ENCODE peak calls at places on chromosomes 5 and 9, in nine cellular contexts. F, J, Y, X, K, R, P, S and L are unnamed samples.

GRCh38 chr5:132274050-132274869 is 16.8 kb downstream of the PDLIM4 start:
- DNase-seq in F (no peak), J (no peak), P (no peak), S (peak), Y (no peak), K (no peak), R (no peak), X (no peak), L (no peak)

GRCh38 chr9:70420267-70421019 is 6.0 kb upstream of the KLF9 start:
- DNase-seq in K (no peak), Y (peak), R (no peak), S (peak), J (peak), P (peak), X (peak), F (no peak), L (peak)

GRCh38 chr5:176609724-176610429 is at the start of gene GPRIN1:
- DNase-seq in X (peak), Y (peak), K (no peak), J (peak), R (no peak), F (no peak), P (no peak), S (peak), L (peak)

GRCh38 chr5:143592648-143593047 is 189.2 kb upstream of the NR3C1 start:
- DNase-seq in P (no peak), K (no peak), J (no peak), R (no peak), X (no peak), F (no peak), S (no peak), Y (no peak), L (peak)

GRCh38 chr5:108924457-108924961 is 176.8 kb downstream of the FER start:
- DNase-seq in X (peak), S (no peak), F (no peak), R (no peak), P (no peak), Y (peak), J (no peak), K (no peak), L (no peak)

GRCh38 chr5:6717687-6718086 is 4.5 kb downstream of the TENT4A start:
- DNase-seq in X (no peak), R (no peak), F (no peak), J (no peak), P (no peak), Y (no peak), S (no peak), K (no peak), L (no peak)

GRCh38 chr9:133568186-133568585 is 33.7 kb downstream of the ADAMTSL2 start:
- DNase-seq in F (no peak), J (no peak), P (no peak), S (no peak), Y (no peak), R (no peak), X (no peak), K (no peak), L (no peak)

GRCh38 chr9:20985851-20986600 is 45.4 kb downstream of the HACD4 start:
- DNase-seq in S (no peak), X (no peak), F (no peak), R (no peak), Y (no peak), K (no peak), P (no peak), J (no peak), L (peak)

GRCh38 chr9:107214915-107215314 is 68.2 kb upstream of the RAD23B start:
- DNase-seq in P (no peak), F (no peak), J (no peak), K (no peak), Y (no peak), X (no peak), S (no peak), R (no peak), L (no peak)

GRCh38 chr5:148343049-148343413 is 7.7 kb downstream of the SPINK9 start:
- DNase-seq in F (no peak), J (no peak), R (no peak), K (no peak), Y (peak), X (no peak), P (no peak), S (peak), L (peak)

GRCh38 chr5:73201547-73202513 is 28.8 kb downstream of the TMEM174 start:
- DNase-seq in S (peak), Y (peak), F (peak), X (peak), P (peak), J (peak), R (peak), K (no peak), L (peak)

GRCh38 chr9:91170951-91171350 is 190.8 kb downstream of the AUH start:
- DNase-seq in F (no peak), R (no peak), J (no peak), P (no peak), K (no peak), S (no peak), X (no peak), Y (no peak), L (no peak)

GRCh38 chr9:113620016-113620376 is 156.5 kb downstream of the RGS3 start:
- DNase-seq in R (no peak), K (no peak), Y (no peak), X (no peak), J (no peak), S (no peak), P (peak), F (no peak), L (no peak)

GRCh38 chr5:31477516-31477915 is 54.4 kb downstream of the DROSHA start:
- DNase-seq in P (no peak), S (no peak), Y (no peak), F (no peak), X (no peak), K (no peak), R (no peak), J (no peak), L (peak)

GRCh38 chr5:170552486-170553122 is 48.8 kb downstream of the KCNIP1 start:
- DNase-seq in R (peak), K (no peak), P (peak), J (peak), F (no peak), Y (peak), X (no peak), S (peak), L (peak)

GRCh38 chr5:71836547-71837112 is 117.6 kb downstream of the CARTPT start:
- DNase-seq in R (no peak), S (no peak), P (no peak), Y (no peak), F (no peak), K (peak), J (no peak), X (no peak), L (peak)

GRCh38 chr9:21709464-21710058 is 92.9 kb upstream of the MTAP start:
- DNase-seq in P (no peak), X (peak), R (no peak), Y (peak), K (no peak), J (no peak), S (peak), F (peak), L (peak)

GRCh38 chr5:147481376-147481775 is 28.5 kb downstream of the DPYSL3 start:
- DNase-seq in J (no peak), K (peak), X (no peak), S (no peak), F (no peak), P (no peak), Y (no peak), R (peak), L (peak)

DNA sequence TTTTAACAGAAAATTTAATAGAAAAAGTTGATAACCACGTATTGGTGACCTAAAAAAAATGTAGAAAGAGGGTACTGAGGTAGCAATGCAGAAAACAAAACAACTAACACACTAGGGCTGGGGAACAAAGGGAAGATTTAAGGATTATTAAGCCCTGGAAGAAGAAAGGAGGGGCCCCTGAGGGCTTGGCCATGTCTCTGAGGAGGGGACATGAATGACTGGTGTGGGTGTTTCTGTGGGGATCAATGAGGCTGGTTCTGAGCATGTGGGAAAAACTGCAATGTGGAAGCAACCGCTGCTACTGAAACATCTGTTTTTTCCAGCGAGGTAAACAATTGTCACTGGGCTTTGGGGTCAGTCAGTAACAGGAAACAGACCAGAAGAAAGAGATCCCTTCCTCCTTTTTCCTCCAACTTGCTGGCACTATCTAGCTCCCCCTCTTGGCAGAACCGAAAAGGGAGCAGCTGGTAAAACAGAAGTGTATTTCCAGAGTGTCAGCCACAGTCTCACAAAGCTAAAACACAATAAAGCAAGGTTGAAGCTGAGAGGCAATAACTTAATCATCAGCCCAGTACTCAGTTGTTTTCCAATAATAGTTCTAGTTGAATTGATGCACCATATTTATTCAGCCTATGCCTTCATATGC is 48.3 kb downstream of the ATPSCKMT start:
- DNase-seq in X (no peak), S (no peak), Y (peak), K (no peak), J (no peak), F (no peak), R (no peak), P (no peak), L (peak)
- TF ChIP-seq CTCF in X (peak), S (peak), Y (peak), K (peak), J (peak), F (peak), R (peak), P (peak), L (peak)

DNA sequence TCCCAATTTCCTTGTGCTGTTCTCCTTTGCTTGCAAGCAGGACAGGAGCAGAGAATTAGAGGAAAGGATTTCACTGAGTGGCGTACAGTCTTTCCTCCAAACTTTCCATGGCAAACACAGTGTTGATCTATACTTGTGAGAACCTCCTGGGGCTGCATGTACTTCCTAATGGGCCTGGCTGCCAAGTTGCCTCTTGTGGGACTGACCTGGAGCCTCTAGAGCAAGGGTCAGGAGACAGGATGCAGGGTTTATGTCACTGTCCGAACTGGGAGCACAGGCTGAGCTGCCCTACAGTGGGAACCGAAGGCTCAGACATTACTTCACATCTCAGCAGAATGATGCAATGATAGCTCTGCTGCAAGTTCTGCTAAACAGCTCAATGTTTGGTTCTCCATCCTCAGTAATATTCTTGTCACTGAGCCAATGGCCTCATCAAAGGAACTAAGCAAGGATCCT is 102.3 kb downstream of the ENC1 start:
- DNase-seq in X (peak), Y (no peak), P (no peak), J (peak), R (peak), K (peak), F (no peak), S (peak), L (peak)
- H3K4me3 ChIP-seq in X (peak), Y (no peak), P (no peak), J (no peak), R (no peak), K (no peak), F (no peak), S (no peak), L (no peak)

GRCh38 chr5:131263648-131264452 is at the start of gene CDC42SE2:
- DNase-seq in F (no peak), S (peak), P (peak), R (peak), J (peak), Y (peak), K (peak), X (peak), L (peak)

GRCh38 chr5:131262953-131263541 is 806 bp upstream of the CDC42SE2 start:
- DNase-seq in F (no peak), R (no peak), P (no peak), X (no peak), S (no peak), Y (peak), K (no peak), J (no peak), L (no peak)

GRCh38 chr5:131264453-131265200 is 774 bp downstream of the CDC42SE2 start:
- DNase-seq in R (no peak), Y (peak), J (peak), P (peak), X (no peak), K (no peak), S (peak), F (no peak), L (no peak)

GRCh38 chr5:131268758-131269370 is 5.0 kb downstream of the CDC42SE2 start:
- DNase-seq in R (no peak), X (no peak), Y (no peak), K (no peak), P (no peak), F (no peak), S (no peak), J (no peak), L (no peak)

DNA sequence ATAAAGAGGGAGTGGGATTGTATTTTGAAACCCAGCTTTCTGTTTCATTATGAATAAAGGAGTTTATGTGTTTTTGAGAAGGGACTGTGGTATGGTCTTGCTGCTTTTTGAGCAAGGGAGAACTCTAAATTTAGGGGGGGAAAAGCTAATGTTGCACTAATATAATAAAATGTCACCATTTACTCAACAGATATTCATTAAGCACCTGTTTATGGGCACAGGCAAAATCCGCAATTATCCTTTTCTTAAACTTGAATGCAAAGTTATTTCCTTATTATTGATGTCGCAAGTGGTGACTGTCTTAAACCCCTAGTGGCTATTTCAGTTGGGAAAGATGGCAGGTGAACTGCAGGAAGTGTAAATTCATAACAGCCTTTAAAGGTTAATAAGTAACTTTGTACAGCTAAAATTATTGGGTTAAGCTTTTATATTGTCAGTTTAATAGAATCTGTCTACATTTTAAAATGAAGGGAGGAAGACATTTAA is 1.5 kb downstream of the CDC42SE2 start:
- DNase-seq in Y (peak), S (no peak), F (peak), P (no peak), X (peak), K (no peak), R (no peak), J (no peak), L (peak)
- TF ChIP-seq CTCF in Y (no peak), S (peak), F (peak), P (peak), X (peak), K (peak), R (peak), J (peak), L (peak)

DNA sequence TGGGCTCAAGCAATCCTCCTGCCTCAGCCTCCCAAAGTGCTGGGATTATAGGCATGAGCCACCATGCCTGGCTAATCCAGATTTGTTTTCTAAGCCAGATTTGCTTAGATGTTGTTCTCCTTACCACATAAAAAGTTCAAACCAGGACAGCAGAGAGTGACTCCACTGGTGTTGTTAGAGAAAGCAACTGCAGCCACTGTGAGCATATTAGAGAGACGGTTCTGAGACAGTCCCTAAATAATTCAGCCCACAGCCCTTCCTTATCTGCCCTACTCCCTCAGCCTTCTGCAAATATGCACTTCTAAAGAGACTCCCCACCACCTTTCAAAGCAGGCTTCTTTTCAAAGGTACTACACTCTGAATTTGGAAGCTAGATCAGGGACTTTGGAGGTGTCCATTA is 96.1 kb downstream of the DRD1 start:
- DNase-seq in Y (no peak), P (no peak), S (no peak), R (no peak), J (no peak), X (no peak), K (no peak), F (no peak), L (no peak)
- H3K4me3 ChIP-seq in Y (no peak), P (no peak), S (no peak), R (no peak), J (no peak), X (no peak), K (no peak), F (no peak), L (no peak)

DNA sequence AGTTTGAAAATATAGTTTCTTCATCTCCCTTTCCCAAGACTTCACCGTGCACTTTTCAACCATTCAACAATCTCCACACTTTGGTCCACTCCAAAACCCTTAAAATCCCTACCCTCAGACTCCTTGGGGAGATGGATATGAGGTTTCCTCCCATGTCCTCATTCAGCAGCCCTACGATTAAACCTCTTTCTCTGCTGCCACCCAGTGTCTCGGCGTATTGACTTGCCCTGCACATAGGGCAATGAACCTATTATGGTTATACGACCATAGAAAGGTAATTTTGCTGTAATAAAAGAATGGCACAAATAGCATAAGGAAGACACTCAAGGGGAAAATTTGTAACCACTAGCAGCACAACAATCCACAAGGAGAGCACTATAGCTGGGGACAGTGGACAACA is 803.5 kb downstream of the TLE1 start:
- DNase-seq in X (no peak), Y (peak), J (no peak), S (no peak), P (no peak), R (no peak), F (no peak), K (no peak), L (peak)
- TF ChIP-seq CTCF in X (peak), Y (peak), J (no peak), S (no peak), P (peak), R (no peak), F (peak), K (peak), L (peak)

DNA sequence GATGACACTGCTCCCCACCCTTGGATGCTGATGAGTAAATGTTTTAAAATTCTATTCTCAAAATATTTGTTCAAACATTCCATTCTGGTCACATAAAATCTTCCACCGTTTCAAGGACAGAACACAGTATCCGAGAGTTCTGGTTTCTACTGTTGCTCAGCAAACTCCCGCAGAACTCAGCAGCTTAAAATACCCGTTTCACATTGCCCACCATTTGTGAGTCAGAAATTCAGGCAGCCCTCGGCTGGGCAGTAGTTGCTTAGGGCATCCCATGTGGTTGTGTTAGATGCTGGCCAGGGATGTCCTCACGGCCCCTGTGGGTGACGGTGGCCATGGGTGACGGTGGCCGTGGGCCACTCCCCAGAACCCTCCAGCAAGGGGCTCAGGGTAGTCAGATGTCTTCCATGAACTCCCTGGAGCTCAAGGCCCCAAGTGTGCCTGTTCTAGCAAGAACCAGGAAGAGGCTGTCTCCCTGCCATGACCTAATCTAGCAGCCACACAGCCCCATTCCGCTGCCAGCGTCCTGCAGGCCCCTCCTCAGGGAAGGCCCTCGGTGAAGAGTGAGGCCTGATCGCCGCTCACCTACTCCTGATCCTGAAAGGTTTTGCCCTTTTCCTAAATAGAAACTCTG is 17.3 kb downstream of the MGAT1 start:
- DNase-seq in K (peak), R (peak), J (no peak), S (no peak), X (peak), Y (no peak), P (no peak), F (no peak), L (peak)
- H3K4me3 ChIP-seq in K (peak), R (peak), J (peak), S (no peak), X (no peak), Y (peak), P (no peak), F (no peak), L (no peak)

DNA sequence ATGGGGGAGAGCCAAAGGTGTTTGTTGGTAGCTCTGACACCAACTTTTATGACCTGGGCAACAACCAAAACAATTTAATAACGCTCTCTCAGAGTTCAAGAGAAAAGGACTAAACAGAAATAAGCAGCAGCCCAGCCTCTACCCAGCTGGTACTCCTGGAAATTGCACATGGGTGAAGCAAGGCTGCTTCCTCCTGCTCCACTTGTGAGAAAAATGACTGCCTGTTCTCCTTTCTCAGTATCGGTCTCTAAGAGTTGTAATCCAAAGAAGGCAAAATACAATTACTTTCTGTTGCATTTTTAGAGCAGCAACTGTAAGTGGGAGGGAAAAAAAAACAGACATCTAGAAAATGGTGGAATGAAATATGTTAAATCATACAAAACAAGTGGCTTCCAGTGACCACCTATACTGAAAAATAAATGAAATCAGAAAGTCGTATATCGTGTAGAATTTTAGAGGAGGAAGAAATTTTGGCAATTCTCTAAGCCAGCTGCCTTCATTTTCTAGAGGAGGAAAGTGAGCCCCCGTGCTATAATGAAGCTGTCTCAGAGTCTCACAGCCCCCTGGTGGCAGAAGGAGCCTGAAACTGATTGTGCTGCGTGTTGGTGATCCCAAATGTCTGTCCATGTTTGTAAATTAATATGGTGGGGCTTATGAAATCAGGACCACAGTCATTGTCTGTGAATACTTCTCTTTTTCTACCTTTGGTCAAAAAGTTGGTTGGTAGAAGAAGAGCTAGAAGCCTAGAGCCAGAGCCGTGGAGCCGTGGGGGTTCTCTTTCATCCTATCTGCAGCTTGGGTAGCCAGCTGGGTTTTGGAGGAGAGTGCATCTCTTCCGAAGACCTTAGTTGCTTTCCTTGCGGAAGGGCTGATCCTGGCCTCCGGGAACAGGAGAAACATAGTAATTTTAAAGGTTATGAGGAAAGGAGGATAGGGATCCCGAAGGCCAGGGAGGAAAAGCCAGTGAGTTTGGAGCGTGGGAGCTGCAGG is 139.9 kb downstream of the PIP5K1B start:
- DNase-seq in K (no peak), X (peak), F (no peak), J (peak), Y (peak), P (no peak), S (peak), R (no peak), L (peak)
- TF ChIP-seq CTCF in K (peak), X (peak), F (peak), J (peak), Y (peak), P (peak), S (peak), R (peak), L (peak)

GRCh38 chr9:92290785-92291429 is 2.6 kb downstream of the IARS1 start:
- DNase-seq in S (no peak), R (no peak), K (no peak), F (no peak), J (no peak), X (no peak), P (no peak), Y (no peak), L (no peak)
- H3K4me3 ChIP-seq in S (no peak), R (peak), K (no peak), F (no peak), J (no peak), X (peak), P (no peak), Y (peak), L (no peak)